ENCODE peak calls at places on chromosomes 12 and 14, in five cellular contexts. H is A172; Z is fibroblast of the conjunctiva; K is T-helper 2 cell treated with Interferon-gamma antibody and Interleukin-4, amounts not matched to agents 5 μg/mL and 100 μg/mL, for 36 hours; E is glomerular endothelial cell. B is an unnamed sample.

GRCh38 chr12:46944104-46944503 is 118.3 kb upstream of the SLC38A4 start:
- DNase-seq in E (no peak), K (no peak), Z (peak; percentile 29), H (peak; percentile 53), B (no peak)

GRCh38 chr14:52079239-52079956 is 10.5 kb upstream of the NID2 start:
- DNase-seq in E (no peak), Z (no peak), K (no peak), H (peak; percentile 22), B (no peak)

GRCh38 chr12:58306266-58306995 is 365.1 kb downstream of the ATP23 start:
- DNase-seq in Z (no peak), E (no peak), K (no peak), H (no peak), B (no peak)

GRCh38 chr14:24690492-24690891 is 56.5 kb upstream of the GZMB start:
- DNase-seq in Z (no peak), E (no peak), K (no peak), H (no peak), B (no peak)

GRCh38 chr14:24692382-24693352 is 58.7 kb upstream of the GZMB start:
- DNase-seq in H (no peak), Z (no peak), E (no peak), K (peak; percentile 74), B (no peak)

GRCh38 chr12:11794751-11795150 is 145.3 kb downstream of the ETV6 start:
- DNase-seq in K (no peak), H (no peak), Z (no peak), E (no peak), B (no peak)

GRCh38 chr14:92511472-92512247 is 1.9 kb upstream of the RIN3 start:
- DNase-seq in E (peak; percentile 87), H (peak; percentile 83), K (no peak), Z (peak; percentile 88), B (peak; percentile 66)

GRCh38 chr14:68181395-68182326 is 362.1 kb downstream of the RAD51B start:
- DNase-seq in K (no peak), H (peak; percentile 42), E (no peak), Z (no peak), B (no peak)